ENCODE peak calls at places on chromosomes 5 and 9, in ten cellular contexts. S is pancreas; J is non-pigmented ciliary epithelial cell; H is activated CD4-positive, alpha-beta T cell treated with anti-CD3 and anti-CD28 coated beads, Interleukin-2, amount 50 U/mL, for 1 hour; X is hypothalamus; C is A673; N is epithelial cell of proximal tubule; E is anterior cingulate cortex; T is stimulated activated CD4-positive, alpha-beta T cell treated with anti-CD3 and anti-CD28 coated beads, Interleukin-2, amount 100 ng/mL, for 24 hours; K is naive thymus-derived CD8-positive, alpha-beta T cell. I is an unnamed sample.

GRCh38 chr5:170633235-170634041 is 129.6 kb downstream of the KCNIP1 start:
- DNase-seq in S (peak; percentile 58), J (peak; percentile 34), H (no peak), X (peak; percentile 76), C (peak; percentile 67), N (peak; percentile 32), E (peak; percentile 40), T (no peak), K (no peak), I (peak; percentile 20)

GRCh38 chr5:16894236-16895057 is 41.6 kb downstream of the MYO10 start:
- DNase-seq in S (peak; percentile 53), J (peak; percentile 91), H (no peak), X (no peak), C (peak; percentile 96), N (peak; percentile 61), E (no peak), T (no peak), K (no peak), I (no peak)

GRCh38 chr9:36161187-36161586 is 8.0 kb upstream of the CCIN start:
- DNase-seq in S (no peak), J (no peak), H (no peak), X (no peak), C (no peak), N (no peak), E (no peak), T (no peak), K (no peak), I (no peak)

GRCh38 chr9:98101868-98102273 is 17.2 kb downstream of the TRIM14 start:
- DNase-seq in S (no peak), J (no peak), H (peak; percentile 72), X (no peak), C (no peak), N (no peak), E (no peak), T (peak; percentile 66), K (peak; percentile 83), I (peak; percentile 92)

GRCh38 chr9:81389569-81389993 is 299.8 kb downstream of the TLE1 start:
- DNase-seq in S (no peak), J (peak; percentile 98), H (no peak), X (no peak), C (no peak), N (peak; percentile 100), E (no peak), T (no peak), K (no peak), I (no peak)

GRCh38 chr9:76817489-76817888 is 53.3 kb downstream of the PCA3 start:
- DNase-seq in S (no peak), J (peak; percentile 37), H (no peak), X (no peak), C (no peak), N (peak; percentile 70), E (no peak), T (no peak), K (no peak), I (no peak)

GRCh38 chr9:96378187-96378586 is 5.3 kb downstream of the SLC35D2 start:
- DNase-seq in S (no peak), J (no peak), H (no peak), X (no peak), C (no peak), N (no peak), E (no peak), T (no peak), K (no peak), I (no peak)

GRCh38 chr9:4508246-4508906 is 18.1 kb downstream of the SLC1A1 start:
- DNase-seq in S (no peak), J (no peak), H (no peak), X (no peak), C (no peak), N (peak; percentile 95), E (no peak), T (no peak), K (no peak), I (no peak)

GRCh38 chr5:115806986-115807653 is 9.3 kb downstream of the CDO1 start:
- DNase-seq in S (no peak), J (no peak), H (no peak), X (no peak), C (no peak), N (no peak), E (no peak), T (no peak), K (no peak), I (no peak)

GRCh38 chr9:108654566-108654965 is 201.2 kb downstream of the ACTL7B start:
- DNase-seq in S (no peak), J (no peak), H (no peak), X (no peak), C (peak; percentile 79), N (no peak), E (no peak), T (no peak), K (no peak), I (no peak)

GRCh38 chr5:73486119-73486899 is 11.9 kb upstream of the BTF3 start:
- DNase-seq in S (no peak), J (no peak), H (no peak), X (no peak), C (no peak), N (no peak), E (no peak), T (no peak), K (no peak), I (no peak)

GRCh38 chr9:93123561-93124283 is 10.3 kb downstream of the NINJ1 start:
- DNase-seq in S (no peak), J (no peak), H (no peak), X (no peak), C (no peak), N (no peak), E (no peak), T (no peak), K (no peak), I (no peak)

GRCh38 chr9:122463828-122464632 is 13.7 kb downstream of the OR1J1 start:
- DNase-seq in S (no peak), J (no peak), H (peak; percentile 1), X (no peak), C (peak; percentile 60), N (no peak), E (no peak), T (peak; percentile 20), K (no peak), I (no peak)

GRCh38 chr5:122126711-122127385 is 2.5 kb upstream of the ZNF474 start:
- DNase-seq in S (no peak), J (no peak), H (no peak), X (no peak), C (no peak), N (no peak), E (no peak), T (no peak), K (no peak), I (no peak)

GRCh38 chr9:132630811-132631210 is 39.0 kb downstream of the DDX31 start:
- DNase-seq in S (no peak), J (no peak), H (no peak), X (no peak), C (no peak), N (no peak), E (no peak), T (no peak), K (no peak), I (no peak)

GRCh38 chr5:176995896-176996767 is 10.4 kb downstream of the UIMC1 start:
- DNase-seq in S (no peak), J (no peak), H (no peak), X (no peak), C (no peak), N (no peak), E (no peak), T (no peak), K (no peak), I (no peak)

GRCh38 chr5:122473138-122473843 is 161.3 kb downstream of the SNCAIP start:
- DNase-seq in S (no peak), J (no peak), H (no peak), X (no peak), C (no peak), N (no peak), E (no peak), T (no peak), K (no peak), I (no peak)

GRCh38 chr5:175378444-175379028 is 65.4 kb downstream of the DRD1 start:
- DNase-seq in S (no peak), J (no peak), H (no peak), X (no peak), C (peak; percentile 96), N (peak; percentile 1), E (no peak), T (no peak), K (no peak), I (no peak)

GRCh38 chr5:175854231-175855040 is 16.9 kb upstream of the CPLX2 start:
- DNase-seq in S (no peak), J (no peak), H (no peak), X (no peak), C (no peak), N (no peak), E (no peak), T (no peak), K (no peak), I (no peak)

GRCh38 chr5:143399616-143400540 is 3.6 kb downstream of the NR3C1 start:
- DNase-seq in S (no peak), J (no peak), H (no peak), X (no peak), C (no peak), N (no peak), E (peak; percentile 34), T (no peak), K (no peak), I (no peak)

GRCh38 chr5:75654693-75655315 is 43.6 kb downstream of the ANKDD1B start:
- DNase-seq in S (no peak), J (no peak), H (no peak), X (no peak), C (no peak), N (no peak), E (no peak), T (no peak), K (no peak), I (no peak)

GRCh38 chr9:14797442-14797841 is 74.9 kb upstream of the CER1 start:
- DNase-seq in S (no peak), J (no peak), H (no peak), X (no peak), C (no peak), N (no peak), E (no peak), T (no peak), K (no peak), I (no peak)

GRCh38 chr5:153636713-153637112 is 146.2 kb downstream of the GRIA1 start:
- DNase-seq in S (no peak), J (no peak), H (no peak), X (no peak), C (no peak), N (no peak), E (no peak), T (no peak), K (no peak), I (no peak)

GRCh38 chr5:115168829-115169391 is 798 bp downstream of the TRIM36 start:
- DNase-seq in S (peak; percentile 19), J (no peak), H (no peak), X (no peak), C (peak; percentile 19), N (no peak), E (no peak), T (no peak), K (no peak), I (no peak)

GRCh38 chr9:38026021-38026809 is 42.8 kb downstream of the SHB start:
- DNase-seq in S (peak; percentile 31), J (peak; percentile 90), H (no peak), X (no peak), C (peak; percentile 93), N (no peak), E (no peak), T (no peak), K (no peak), I (no peak)

GRCh38 chr9:385818-386398 is 171.2 kb downstream of the DOCK8 start:
- DNase-seq in S (peak; percentile 79), J (peak; percentile 5), H (peak; percentile 11), X (peak; percentile 11), C (peak; percentile 66), N (no peak), E (peak; percentile 37), T (peak; percentile 18), K (no peak), I (no peak)

GRCh38 chr9:13744233-13744954 is 464.9 kb upstream of the MPDZ start:
- DNase-seq in S (no peak), J (no peak), H (no peak), X (no peak), C (no peak), N (no peak), E (no peak), T (no peak), K (no peak), I (no peak)

GRCh38 chr5:57486206-57486605 is 3.6 kb upstream of the ACTBL2 start:
- DNase-seq in S (no peak), J (no peak), H (no peak), X (no peak), C (no peak), N (no peak), E (no peak), T (no peak), K (no peak), I (no peak)

I was measured in naive thymus-derived CD4-positive, alpha-beta T cell.